ENCODE peak calls at places on chromosomes 4 and X, in seven cellular contexts. C is A549, I is Panc1, P is neural crest cell, A is uterus, U is cardiac fibroblast, K is PC-3. D is an unnamed sample.

GRCh38 chr4:173252024-173252935 is 81.9 kb downstream of the HMGB2 start:
- DNase-seq in I (peak), A (peak), K (peak), U (peak), C (peak), P (no peak), D (peak)

GRCh38 chrX:21167028-21167427 is 207.2 kb upstream of the CNKSR2 start:
- DNase-seq in C (no peak), U (no peak), I (no peak), A (no peak), P (no peak), K (no peak), D (no peak)

GRCh38 chr4:687048-687974 is 1.6 kb downstream of the SLC49A3 start:
- DNase-seq in K (peak), U (peak), I (peak), A (peak), P (no peak), C (peak), D (peak)

GRCh38 chr4:161714022-161714751 is 449.6 kb downstream of the FSTL5 start:
- DNase-seq in U (peak), A (no peak), P (no peak), K (peak), I (no peak), C (no peak), D (no peak)

GRCh38 chr4:41657561-41657960 is 91.0 kb downstream of the PHOX2B start:
- DNase-seq in I (no peak), K (peak), C (no peak), P (no peak), U (no peak), A (no peak), D (no peak)

GRCh38 chrX:67787196-67787595 is 243.4 kb downstream of the AR start:
- DNase-seq in I (no peak), K (no peak), A (no peak), U (no peak), C (no peak), P (no peak), D (no peak)

GRCh38 chr4:78557841-78558240 is 6.3 kb downstream of the ANXA3 start:
- DNase-seq in U (no peak), K (no peak), A (no peak), I (no peak), P (no peak), C (no peak), D (no peak)

GRCh38 chr4:100581337-100581736 is 63.5 kb upstream of the EMCN start:
- DNase-seq in P (no peak), U (no peak), K (peak), C (no peak), I (no peak), A (no peak), D (no peak)

GRCh38 chrX:64206556-64207162 is 1.2 kb upstream of the AMER1 start:
- DNase-seq in A (peak), P (no peak), K (no peak), I (no peak), U (peak), C (no peak), D (no peak)

GRCh38 chr4:59818656-59819055 is 1381.5 kb upstream of the ADGRL3 start:
- DNase-seq in I (peak), P (no peak), K (peak), A (no peak), C (peak), U (no peak), D (no peak)

GRCh38 chr4:100188829-100189228 is 1.4 kb downstream of the DDIT4L start:
- DNase-seq in C (no peak), P (no peak), I (no peak), A (no peak), U (no peak), K (no peak), D (no peak)

GRCh38 chrX:103413981-103414380 is 37.6 kb downstream of the BEX3 start:
- DNase-seq in U (no peak), I (no peak), K (no peak), P (no peak), A (no peak), C (no peak), D (no peak)

GRCh38 chrX:8147216-8147615 is 23.9 kb downstream of the VCX2 start:
- DNase-seq in C (no peak), P (no peak), K (no peak), A (no peak), I (no peak), U (no peak), D (no peak)

GRCh38 chrX:123835661-123836371 is 24.0 kb upstream of the XIAP start:
- DNase-seq in P (no peak), K (peak), A (no peak), I (no peak), C (peak), U (peak), D (no peak)

GRCh38 chrX:42776195-42776594 is 1.8 kb downstream of the PPP1R2C start:
- DNase-seq in K (no peak), C (no peak), I (no peak), U (peak), A (no peak), P (no peak), D (no peak)

GRCh38 chrX:112641449-112641848 is 38.3 kb downstream of the LHFPL1 start:
- DNase-seq in I (no peak), U (no peak), P (no peak), K (no peak), A (no peak), C (no peak), D (no peak)

GRCh38 chr4:76960014-76960413 is 10.5 kb downstream of the SEPTIN11 start:
- DNase-seq in I (no peak), A (no peak), C (no peak), K (no peak), U (no peak), P (no peak), D (no peak)

GRCh38 chrX:154327026-154327820 is 31.6 kb downstream of the TKTL1 start:
- DNase-seq in C (no peak), U (peak), A (no peak), I (no peak), P (no peak), K (no peak), D (no peak)

GRCh38 chr4:156237192-156237591 is 283.5 kb upstream of the CTSO start:
- DNase-seq in K (no peak), I (no peak), U (no peak), A (no peak), P (no peak), C (no peak), D (no peak)

GRCh38 chr4:13441506-13441905 is 42.6 kb downstream of the RAB28 start:
- DNase-seq in C (no peak), I (no peak), P (no peak), K (no peak), A (no peak), U (no peak), D (no peak)

GRCh38 chr4:2186133-2186864 is 55.6 kb downstream of the HAUS3 start:
- DNase-seq in U (peak), P (no peak), C (peak), A (no peak), I (no peak), K (peak), D (peak)

GRCh38 chr4:71186566-71187398 is 152.0 kb upstream of the SLC4A4 start:
- DNase-seq in I (no peak), P (peak), A (peak), K (peak), C (peak), U (peak), D (peak)

GRCh38 chrX:9171841-9172240 is 137.9 kb upstream of the FAM9B start:
- DNase-seq in A (no peak), I (no peak), K (peak), U (peak), P (no peak), C (peak), D (no peak)

GRCh38 chr4:60216752-60217151 is 983.4 kb upstream of the ADGRL3 start:
- DNase-seq in I (no peak), K (no peak), P (no peak), A (no peak), U (peak), C (no peak), D (no peak)

GRCh38 chr4:1910643-1911042 is 39.5 kb downstream of the NSD2 start:
- DNase-seq in K (peak), P (peak), A (no peak), C (peak), U (peak), I (no peak), D (peak)

GRCh38 chr4:119299221-119300071 is 22.5 kb downstream of the FABP2 start:
- DNase-seq in U (peak), A (no peak), K (peak), P (no peak), I (no peak), C (peak), D (no peak)

GRCh38 chrX:120120223-120120622 is 4.5 kb upstream of the RHOXF1 start:
- DNase-seq in C (no peak), U (no peak), P (no peak), K (peak), I (no peak), A (no peak), D (no peak)

GRCh38 chr4:169810325-169811323 is 52.9 kb upstream of the HPF1 start:
- DNase-seq in C (peak), A (no peak), U (peak), P (peak), I (peak), K (peak), D (peak)

GRCh38 chr4:3420606-3420955 is 21.2 kb upstream of the HGFAC start:
- DNase-seq in P (no peak), I (no peak), C (no peak), K (no peak), A (no peak), U (no peak), D (no peak)

GRCh38 chr4:156656911-156657310 is 314.7 kb downstream of the PDGFC start:
- DNase-seq in A (no peak), C (no peak), U (no peak), K (no peak), I (no peak), P (no peak), D (no peak)

GRCh38 chr4:122747883-122748282 is 15.4 kb downstream of the BBS12 start:
- DNase-seq in C (no peak), I (no peak), U (peak), A (no peak), K (peak), P (no peak), D (no peak)

GRCh38 chr4:131091896-131092295 is 1995.9 kb downstream of the C4orf33 start:
- DNase-seq in P (no peak), I (no peak), A (no peak), C (peak), U (peak), K (peak), D (no peak)